ENCODE peak calls at places on chromosomes 7 and 10, in four cellular contexts. D, N, G and K are unnamed samples.

GRCh38 chr7:27955596-27955995 is 215.6 kb downstream of the TAX1BP1 start:
- DNase-seq in G (no peak), N (no peak), D (no peak), K (no peak)

GRCh38 chr7:24722386-24723177 is 34.7 kb downstream of the GSDME start:
- DNase-seq in N (no peak), G (no peak), D (no peak), K (no peak)

GRCh38 chr7:39587393-39587792 is 21.2 kb downstream of the YAE1 start:
- DNase-seq in D (no peak), G (no peak), N (no peak), K (no peak)

GRCh38 chr7:50864694-50865093 is 82.0 kb upstream of the GRB10 start:
- DNase-seq in G (no peak), N (no peak), D (no peak), K (no peak)

GRCh38 chr10:17381502-17382142 is 72.8 kb downstream of the ST8SIA6 start:
- DNase-seq in D (no peak), G (no peak), N (no peak), K (no peak)

GRCh38 chr10:85992324-85992723 is 374.3 kb downstream of the GRID1 start:
- DNase-seq in D (no peak), G (no peak), N (no peak), K (no peak)

GRCh38 chr10:44399478-44400451 is 14.9 kb upstream of the CXCL12 start:
- DNase-seq in N (no peak), D (no peak), G (no peak), K (no peak)

GRCh38 chr10:72096115-72097000 is 8.0 kb upstream of the SPOCK2 start:
- DNase-seq in G (peak), N (no peak), D (peak), K (no peak)

GRCh38 chr10:129794056-129794455 is 170.0 kb downstream of the EBF3 start:
- DNase-seq in D (no peak), N (no peak), G (no peak), K (no peak)

GRCh38 chr10:110625356-110625894 is 18.7 kb upstream of the RBM20 start:
- DNase-seq in N (no peak), D (no peak), G (no peak), K (no peak)

GRCh38 chr10:114638874-114639625 is 19.0 kb downstream of the ABLIM1 start:
- DNase-seq in G (no peak), N (peak), D (no peak), K (no peak)

GRCh38 chr7:2041496-2042367 is 191.0 kb downstream of the MAD1L1 start:
- DNase-seq in N (no peak), G (no peak), D (no peak), K (peak)

GRCh38 chr10:85043207-85043606 is 714.8 kb downstream of the CCSER2 start:
- DNase-seq in D (no peak), G (no peak), N (no peak), K (peak)

GRCh38 chr7:121329460-121330052 is 756 bp downstream of the WNT16 start:
- DNase-seq in G (no peak), N (no peak), D (no peak), K (peak)

GRCh38 chr10:72308320-72308987 is 34.7 kb downstream of the DDIT4 start:
- DNase-seq in D (peak), G (peak), N (no peak), K (no peak)

GRCh38 chr7:875476-876076 is 778 bp upstream of the GET4 start:
- DNase-seq in N (no peak), G (no peak), D (no peak), K (no peak)

GRCh38 chr10:103259989-103260388 is 14.3 kb downstream of the RPEL1 start:
- DNase-seq in N (no peak), G (no peak), D (no peak), K (no peak)

GRCh38 chr7:8443871-8444756 is 10.7 kb downstream of the NXPH1 start:
- DNase-seq in G (no peak), N (no peak), D (no peak), K (peak)

GRCh38 chr7:2553108-2553507 is 2.2 kb downstream of the BRAT1 start:
- DNase-seq in D (peak), N (no peak), G (no peak), K (no peak)

GRCh38 chr10:97188234-97188847 is 2.6 kb upstream of the SLIT1 start:
- DNase-seq in G (no peak), D (no peak), N (no peak), K (no peak)

GRCh38 chr10:44382981-44383748 is 1.7 kb downstream of the CXCL12 start:
- DNase-seq in N (no peak), G (no peak), D (no peak), K (no peak)

GRCh38 chr7:22921386-22922086 is 92.4 kb downstream of the HYCC1 start:
- DNase-seq in N (no peak), D (no peak), G (peak), K (no peak)

GRCh38 chr10:89869180-89869579 is 167.8 kb downstream of the KIF20B start:
- DNase-seq in G (no peak), D (no peak), N (no peak), K (no peak)

GRCh38 chr10:91724933-91725332 is 73.3 kb upstream of the TNKS2 start:
- DNase-seq in G (no peak), N (no peak), D (no peak), K (no peak)

GRCh38 chr10:126270116-126270515 is 118.2 kb downstream of the ADAM12 start:
- DNase-seq in N (no peak), G (no peak), D (no peak), K (no peak)

GRCh38 chr7:74288034-74288881 is 949 bp upstream of the CLIP2 start:
- DNase-seq in N (no peak), G (no peak), D (peak), K (no peak)

GRCh38 chr7:8133955-8134733 is 127.8 kb downstream of the ICA1 start:
- DNase-seq in N (peak), G (no peak), D (no peak), K (no peak)

DNA sequence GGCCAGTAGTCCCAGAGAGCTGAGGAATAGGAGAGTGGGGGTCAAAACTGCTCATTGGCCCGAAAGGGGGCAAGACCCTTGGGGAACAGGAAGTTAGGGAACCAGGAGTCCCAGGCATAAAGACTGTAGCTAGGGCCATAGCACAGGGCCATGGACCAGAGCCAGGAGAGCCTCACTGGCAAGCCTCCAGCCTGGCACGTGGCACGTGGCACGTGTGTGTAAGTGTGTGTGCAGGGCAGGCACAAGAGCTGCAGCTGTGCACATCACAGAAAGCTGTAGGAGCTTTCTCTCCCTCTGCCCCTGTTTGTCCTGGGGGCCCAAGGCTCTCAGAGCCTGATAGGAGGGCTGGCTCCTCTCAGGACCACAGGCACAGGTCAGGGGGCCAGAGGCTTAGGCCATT is 47.8 kb upstream of the SLF2 start:
- DNase-seq in G (no peak), D (no peak), N (no peak), K (no peak)
- TF ChIP-seq MAX in G (no peak), D (no peak), N (no peak), K (no peak)

DNA sequence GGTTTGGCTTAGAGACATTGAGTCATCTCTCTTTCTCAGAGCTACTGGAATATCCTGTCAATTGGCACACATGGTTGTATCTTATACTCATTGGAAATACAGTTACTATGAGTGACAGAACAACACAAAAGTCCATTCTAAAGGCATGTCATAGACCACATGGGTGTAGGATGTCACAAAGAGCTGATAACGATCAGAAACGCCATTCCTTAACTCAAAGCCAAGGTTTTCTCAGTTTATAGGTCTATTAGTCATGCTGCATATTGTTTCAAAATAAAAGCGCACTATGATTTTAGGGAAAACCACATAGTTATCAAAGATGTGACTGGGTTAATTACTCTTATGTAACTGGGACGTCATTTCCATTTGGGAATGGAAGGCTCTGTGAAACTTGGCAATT is 147.2 kb upstream of the FAM171A1 start:
- DNase-seq in D (no peak), G (no peak), N (no peak), K (no peak)
- TF ChIP-seq CBFB in D (no peak), G (no peak), N (no peak), K (no peak)

GRCh38 chr7:63925262-63925625 is 73.4 kb upstream of the ZNF722 start:
- DNase-seq in G (no peak), D (no peak), N (no peak), K (no peak)
- TF ChIP-seq MAX in G (no peak), D (no peak), N (no peak), K (no peak)

GRCh38 chr10:123443924-123444323 is 222.2 kb upstream of the GPR26 start:
- DNase-seq in D (no peak), G (no peak), N (no peak), K (no peak)
- TF ChIP-seq CBFB in D (no peak), G (no peak), N (no peak), K (no peak)

DNA sequence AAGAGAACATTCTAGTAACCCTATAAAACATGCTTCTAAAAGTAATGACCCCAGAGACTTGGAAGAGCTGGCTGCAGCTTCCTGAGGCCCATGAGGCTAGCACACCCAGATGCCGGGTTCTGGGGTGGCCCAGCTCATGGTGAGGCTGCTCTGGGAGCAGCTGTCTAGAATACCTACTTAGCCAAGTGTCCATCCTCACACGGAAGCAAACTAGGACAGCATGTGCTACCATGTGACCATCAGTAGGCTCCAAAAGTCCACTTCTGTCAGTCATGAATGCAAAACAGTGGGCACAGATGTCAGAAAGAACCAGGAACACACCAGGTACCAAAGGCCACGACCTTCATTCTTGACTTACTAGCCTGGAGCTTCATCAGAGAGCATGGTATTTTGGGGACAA is 32.4 kb downstream of the CTBP2 start:
- DNase-seq in N (no peak), G (no peak), D (no peak), K (no peak)
- TF ChIP-seq MAX in N (no peak), G (no peak), D (no peak), K (no peak)

DNA sequence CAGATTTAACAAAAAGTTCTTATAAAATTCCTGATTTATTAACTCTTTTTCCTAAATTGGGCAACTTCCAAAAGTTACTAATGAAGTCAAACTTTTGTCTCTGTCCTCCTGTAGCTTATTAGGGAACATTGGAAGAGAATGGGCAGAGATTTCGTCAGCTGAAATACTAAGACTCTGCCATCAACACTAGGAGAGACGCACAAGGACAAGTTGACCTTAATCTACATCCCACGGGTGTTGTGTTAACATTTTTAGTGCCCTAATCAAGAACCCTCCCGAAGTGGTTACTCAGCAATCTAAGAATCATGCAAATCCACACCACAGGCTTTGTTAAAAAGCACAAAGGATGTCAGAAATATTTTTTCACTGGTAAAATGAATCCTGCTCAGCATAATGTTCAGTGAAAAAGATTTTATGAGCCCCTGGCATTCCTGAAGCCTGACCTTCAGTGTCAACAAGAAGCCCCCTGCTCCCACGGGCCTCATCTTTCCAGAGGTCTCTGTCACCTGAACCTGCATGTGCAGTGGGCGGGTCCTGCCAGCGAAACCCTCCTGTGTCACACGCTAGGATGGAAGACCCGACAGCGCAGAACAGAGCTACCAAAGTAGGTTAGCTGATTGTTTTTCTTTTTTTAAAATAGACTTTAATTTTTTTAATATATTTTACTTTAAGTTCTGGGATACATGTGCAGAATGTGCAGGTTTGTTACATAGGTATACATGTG is 70.6 kb upstream of the AKR1E2 start:
- DNase-seq in N (no peak), G (no peak), D (no peak), K (no peak)
- TF ChIP-seq CBFB in N (no peak), G (no peak), D (no peak), K (no peak)